ENCODE peak calls at places on chromosomes 6 and 20, in eight cellular contexts. G is HCEC 1CT; K is HFF-Myc; S is lower lobe of right lung; D is AML-193; U is activated T-cell treated with anti-CD3 and anti-CD28 coated beads, Interleukin-2, amount 50 U/mL, for 1 hour; E is left cardiac atrium; Q is posterior vena cava. R is an unnamed sample.

GRCh38 chr20:53609501-53610445 is 16.1 kb upstream of the ZNF217 start:
- DNase-seq in G (peak; percentile 81), K (no peak), S (peak; percentile 75), D (peak; percentile 77), U (peak; percentile 76), E (peak; percentile 52), Q (no peak), R (peak; percentile 93)

GRCh38 chr20:34544109-34544793 is 14.3 kb upstream of the MAP1LC3A start:
- DNase-seq in G (no peak), K (no peak), S (peak; percentile 44), D (no peak), U (peak; percentile 36), E (no peak), Q (no peak), R (no peak)

GRCh38 chr20:10006461-10006860 is 28.3 kb upstream of the ANKEF1 start:
- DNase-seq in G (no peak), K (no peak), S (no peak), D (no peak), U (no peak), E (no peak), Q (no peak), R (no peak)

GRCh38 chr6:129709451-129709908 is 497 bp downstream of the ARHGAP18 start:
- DNase-seq in G (no peak), K (no peak), S (no peak), D (peak; percentile 55), U (no peak), E (no peak), Q (no peak), R (no peak)

GRCh38 chr6:138105446-138105845 is 1.8 kb downstream of the PERP start:
- DNase-seq in G (no peak), K (no peak), S (no peak), D (no peak), U (no peak), E (no peak), Q (no peak), R (no peak)

GRCh38 chr20:33604084-33604990 is 57.8 kb upstream of the C20orf144 start:
- DNase-seq in G (no peak), K (peak; percentile 20), S (no peak), D (no peak), U (no peak), E (no peak), Q (no peak), R (no peak)

GRCh38 chr6:77876300-77876699 is 223.5 kb downstream of the MEI4 start:
- DNase-seq in G (no peak), K (no peak), S (no peak), D (no peak), U (no peak), E (no peak), Q (no peak), R (no peak)

GRCh38 chr6:22042713-22043112 is 254.1 kb downstream of the PRL start:
- DNase-seq in G (no peak), K (no peak), S (no peak), D (no peak), U (no peak), E (peak; percentile 35), Q (no peak), R (no peak)

GRCh38 chr6:84348801-84349200 is 121.4 kb upstream of the CEP162 start:
- DNase-seq in G (no peak), K (no peak), S (no peak), D (no peak), U (no peak), E (no peak), Q (no peak), R (no peak)